ENCODE peak calls at places on chromosomes 11 and 22, in five cellular contexts. Q is choroid plexus epithelial cell, E is sigmoid colon, U is fibroblast of lung, C is lower lobe of right lung. O is an unnamed sample.

GRCh38 chr11:27812341-27812740 is 112.1 kb upstream of the BDNF start:
- DNase-seq in Q (peak), E (no peak), U (peak), C (no peak), O (no peak)

GRCh38 chr22:46753761-46754109 is 8.7 kb upstream of the TBC1D22A start:
- DNase-seq in Q (no peak), E (no peak), U (no peak), C (no peak), O (no peak)

GRCh38 chr11:111623527-111624030 is 21.3 kb downstream of the SIK2 start:
- DNase-seq in Q (no peak), E (no peak), U (no peak), C (no peak), O (no peak)

GRCh38 chr22:30989473-30989872 is 20.4 kb downstream of the TUG1 start:
- DNase-seq in Q (no peak), E (no peak), U (no peak), C (no peak), O (no peak)

GRCh38 chr11:64438986-64439771 is 80.2 kb downstream of the RPS6KA4 start:
- DNase-seq in Q (no peak), E (no peak), U (no peak), C (no peak), O (no peak)

GRCh38 chr11:30016588-30017363 is at the start of gene KCNA4:
- DNase-seq in Q (peak), E (no peak), U (peak), C (peak), O (no peak)

GRCh38 chr11:432501-433100 is 9.2 kb downstream of the ANO9 start:
- DNase-seq in Q (no peak), E (no peak), U (no peak), C (peak), O (no peak)

GRCh38 chr11:797300-798092 is 585 bp downstream of the SLC25A22 start:
- DNase-seq in Q (peak), E (peak), U (peak), C (peak), O (peak)

GRCh38 chr11:129862123-129862522 is 33.3 kb downstream of the NFRKB start:
- DNase-seq in Q (no peak), E (no peak), U (no peak), C (no peak), O (no peak)

GRCh38 chr22:17717708-17718107 is 56.6 kb downstream of the BID start:
- DNase-seq in Q (peak), E (no peak), U (peak), C (no peak), O (no peak)

GRCh38 chr11:83681045-83681781 is 395.0 kb upstream of the CCDC90B start:
- DNase-seq in Q (no peak), E (no peak), U (no peak), C (no peak), O (no peak)

GRCh38 chr11:19664896-19665548 is 47.6 kb upstream of the NAV2 start:
- DNase-seq in Q (peak), E (no peak), U (peak), C (no peak), O (peak)

GRCh38 chr11:297666-298405 is 1.5 kb downstream of the IFITM5 start:
- DNase-seq in Q (no peak), E (peak), U (no peak), C (peak), O (no peak)

GRCh38 chr22:50530280-50530856 is 556 bp upstream of the TYMP start:
- DNase-seq in Q (peak), E (peak), U (peak), C (peak), O (peak)

GRCh38 chr11:1699771-1700170 is 2.8 kb downstream of the KRTAP5-6 start:
- DNase-seq in Q (no peak), E (no peak), U (no peak), C (no peak), O (no peak)

GRCh38 chr22:28986366-28986765 is 75.3 kb downstream of the C22orf31 start:
- DNase-seq in Q (peak), E (no peak), U (peak), C (no peak), O (no peak)

GRCh38 chr22:48968201-48968959 is 859.3 kb downstream of the BRD1 start:
- DNase-seq in Q (no peak), E (no peak), U (no peak), C (no peak), O (no peak)

GRCh38 chr11:26285593-26285992 is 46.3 kb upstream of the ANO3 start:
- DNase-seq in Q (no peak), E (no peak), U (no peak), C (no peak), O (no peak)

GRCh38 chr22:38038426-38038825 is 18.8 kb upstream of the PICK1 start:
- DNase-seq in Q (no peak), E (peak), U (no peak), C (no peak), O (no peak)

GRCh38 chr11:114288139-114288538 is 8.1 kb upstream of the NNMT start:
- DNase-seq in Q (no peak), E (no peak), U (no peak), C (no peak), O (no peak)

GRCh38 chr11:131504199-131504949 is 134.0 kb downstream of the NTM start:
- DNase-seq in Q (no peak), E (no peak), U (peak), C (no peak), O (no peak)

GRCh38 chr11:79973701-79974626 is 533.1 kb upstream of the TENM4 start:
- DNase-seq in Q (peak), E (no peak), U (no peak), C (no peak), O (peak)

GRCh38 chr11:44606472-44606871 is 41.0 kb downstream of the CD82 start:
- DNase-seq in Q (no peak), E (no peak), U (no peak), C (no peak), O (no peak)

GRCh38 chr11:129440028-129440630 is 64.5 kb downstream of the BARX2 start:
- DNase-seq in Q (no peak), E (no peak), U (peak), C (no peak), O (peak)

GRCh38 chr22:32515074-32515473 is 40.5 kb downstream of the FBXO7 start:
- DNase-seq in Q (no peak), E (no peak), U (no peak), C (no peak), O (no peak)

GRCh38 chr11:126829716-126830115 is 170.9 kb downstream of the KIRREL3 start:
- DNase-seq in Q (no peak), E (no peak), U (peak), C (no peak), O (no peak)

GRCh38 chr11:45872513-45873356 is 12.7 kb upstream of the MAPK8IP1 start:
- DNase-seq in Q (peak), E (no peak), U (peak), C (no peak), O (peak)

GRCh38 chr22:31977939-31978338 is 33.6 kb downstream of the YWHAH start:
- DNase-seq in Q (no peak), E (no peak), U (no peak), C (no peak), O (no peak)

GRCh38 chr11:78489184-78489583 is 71.6 kb upstream of the GAB2 start:
- DNase-seq in Q (no peak), E (no peak), U (no peak), C (no peak), O (no peak)

GRCh38 chr11:11980841-11981308 is 27.6 kb downstream of the DKK3 start:
- DNase-seq in Q (peak), E (no peak), U (peak), C (no peak), O (no peak)

GRCh38 chr11:44811841-44812448 is 85.2 kb downstream of the TSPAN18 start:
- DNase-seq in Q (no peak), E (no peak), U (peak), C (no peak), O (peak)

GRCh38 chr11:35040221-35040942 is 98.6 kb upstream of the CD44 start:
- DNase-seq in Q (peak), E (no peak), U (peak), C (no peak), O (peak)

GRCh38 chr11:7019500-7020182 is 505 bp downstream of the ZNF214 start:
- DNase-seq in Q (peak), E (peak), U (peak), C (peak), O (no peak)

GRCh38 chr22:46592390-46592872 is 27.8 kb upstream of the GRAMD4 start:
- DNase-seq in Q (peak), E (peak), U (peak), C (peak), O (no peak)

GRCh38 chr11:21911046-21911445 is 281.8 kb upstream of the ANO5 start:
- DNase-seq in Q (no peak), E (no peak), U (no peak), C (no peak), O (no peak)

GRCh38 chr11:124069429-124070401 is 28.6 kb upstream of the OR10G7 start:
- DNase-seq in Q (peak), E (no peak), U (peak), C (peak), O (peak)

GRCh38 chr11:124072147-124072546 is 31.0 kb upstream of the OR10G7 start:
- DNase-seq in Q (no peak), E (no peak), U (no peak), C (no peak), O (no peak)

GRCh38 chr11:124068711-124069110 is 27.6 kb upstream of the OR10G7 start:
- DNase-seq in Q (no peak), E (no peak), U (no peak), C (no peak), O (peak)

GRCh38 chr11:124070906-124071621 is 29.9 kb upstream of the OR10G7 start:
- DNase-seq in Q (peak), E (peak), U (peak), C (peak), O (peak)

GRCh38 chr11:124071622-124071948 is 30.5 kb upstream of the OR10G7 start:
- DNase-seq in Q (no peak), E (no peak), U (no peak), C (no peak), O (no peak)
- TF ChIP-seq CTCF in Q (no peak), E (no peak), U (peak), C (no peak), O (no peak)

GRCh38 chr11:85459304-85459703 is 167.8 kb downstream of the DLG2 start:
- DNase-seq in Q (no peak), E (no peak), U (no peak), C (no peak), O (no peak)

GRCh38 chr11:85464283-85464682 is 162.9 kb downstream of the DLG2 start:
- DNase-seq in Q (no peak), E (no peak), U (no peak), C (no peak), O (peak)
- TF ChIP-seq CTCF in Q (no peak), E (no peak), U (no peak), C (no peak), O (no peak)

DNA sequence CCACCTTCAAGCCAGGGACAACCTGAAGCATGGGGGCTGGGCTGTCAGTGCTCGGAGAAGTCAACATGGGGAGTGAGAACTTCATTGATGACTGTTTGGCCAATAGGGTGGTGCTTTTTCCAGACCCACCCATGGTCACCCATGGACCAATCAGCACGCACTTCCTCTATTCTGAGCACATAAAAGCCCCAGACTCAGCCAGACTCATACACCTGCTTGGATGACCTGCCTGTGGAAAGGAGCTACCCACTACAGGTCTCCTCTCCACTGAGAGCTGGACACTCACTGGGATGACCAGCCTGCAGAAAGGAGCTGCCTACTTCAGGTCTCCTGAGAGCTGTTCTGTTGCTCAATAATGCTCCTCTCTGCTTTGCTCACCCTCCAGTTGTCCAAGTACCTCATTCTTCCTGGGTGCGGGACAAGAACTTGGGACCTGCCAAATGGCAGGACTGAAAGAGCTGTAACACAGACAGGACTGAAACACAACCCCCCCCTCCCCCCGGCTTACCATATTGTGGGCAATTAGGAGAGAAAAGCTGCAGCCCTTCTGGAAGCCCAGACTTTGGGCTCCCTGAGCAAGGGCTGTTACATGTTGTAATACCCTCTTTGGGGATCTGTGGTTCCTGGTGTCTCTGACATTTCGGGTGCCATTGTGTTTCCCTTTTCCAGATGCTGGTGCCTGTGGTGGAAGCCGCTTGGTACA is 44.4 kb upstream of the WNT11 start:
- DNase-seq in Q (no peak), E (no peak), U (no peak), C (no peak), O (no peak)
- TF ChIP-seq CTCF in Q (no peak), E (no peak), U (no peak), C (no peak), O (no peak)

DNA sequence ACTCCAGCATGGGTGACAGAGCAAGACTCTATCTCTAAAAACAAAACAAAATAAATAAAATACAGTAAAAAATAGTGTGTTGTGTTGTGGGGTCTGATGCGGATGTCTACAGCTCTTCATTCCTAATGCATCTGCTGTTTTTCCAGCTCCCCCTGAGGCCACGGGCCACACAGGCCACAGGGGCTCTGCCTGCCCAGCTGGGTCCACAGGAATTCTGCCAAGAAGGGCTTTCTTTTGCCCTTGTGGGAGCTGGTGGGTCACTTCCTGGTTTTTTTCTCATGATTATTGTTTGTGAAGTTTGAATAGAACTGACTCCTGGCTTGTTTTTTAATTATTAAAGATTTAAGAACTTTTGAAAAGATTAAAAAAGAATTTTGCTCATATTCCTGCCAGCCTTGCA is 67.4 kb upstream of the CLDN5 start:
- DNase-seq in Q (peak), E (peak), U (no peak), C (no peak), O (no peak)
- TF ChIP-seq CTCF in Q (no peak), E (no peak), U (no peak), C (no peak), O (no peak)

DNA sequence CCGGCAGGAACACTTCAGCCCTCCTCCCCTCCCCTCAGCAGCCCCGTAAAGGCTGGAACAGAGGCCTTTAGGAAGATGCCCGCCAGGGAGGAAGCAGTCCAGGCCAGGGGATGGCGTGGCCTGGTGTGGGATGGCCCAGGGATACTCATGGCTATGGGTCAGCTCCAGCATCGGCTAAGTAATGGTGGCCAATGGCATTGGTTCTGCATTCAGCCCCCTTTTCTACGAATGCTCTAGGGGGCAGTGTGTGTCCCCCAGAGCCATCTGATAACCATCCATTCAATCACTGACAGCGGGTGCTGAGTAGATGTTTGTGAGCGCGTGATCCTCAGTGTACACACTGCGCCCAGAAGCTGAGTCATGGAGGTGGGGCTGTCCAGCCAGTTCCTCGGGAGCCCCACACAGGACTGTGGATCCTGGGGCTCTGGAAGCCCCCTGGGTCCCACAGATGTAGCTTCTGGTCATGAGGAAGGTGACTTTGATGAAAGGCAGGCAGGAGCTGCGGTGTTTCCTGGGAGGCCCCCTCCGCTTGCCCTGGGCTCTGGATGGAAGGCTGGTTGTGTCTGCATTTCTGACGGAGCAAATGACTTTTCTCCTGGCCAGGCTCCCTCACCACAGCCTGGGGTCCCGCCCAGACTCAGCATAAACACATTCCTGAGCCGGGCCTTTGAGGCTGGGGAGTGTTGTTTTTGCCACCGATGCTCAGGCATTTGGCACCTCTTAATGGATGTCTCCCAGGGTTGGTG is 46.5 kb downstream of the FBLN1 start:
- DNase-seq in Q (peak), E (peak), U (peak), C (no peak), O (peak)
- TF ChIP-seq CTCF in Q (peak), E (no peak), U (peak), C (peak), O (peak)